ENCODE peak calls at places on chromosomes 13 and 19, in four cellular contexts. W is GM23338, D is GM20000, P is ovary. U is an unnamed sample.

GRCh38 chr19:798415-799075 is 1.3 kb downstream of the PTBP1 start:
- DNase-seq in W (no peak), D (peak; percentile 46), P (peak; percentile 50), U (peak; percentile 5)

GRCh38 chr19:1590641-1591397 is 1.8 kb downstream of the MBD3 start:
- DNase-seq in W (peak; percentile 61), D (peak; percentile 79), P (no peak), U (peak; percentile 17)

GRCh38 chr13:34911159-34911558 is 30.9 kb upstream of the NBEA start:
- DNase-seq in W (no peak), D (no peak), P (no peak), U (no peak)

GRCh38 chr19:53389591-53390377 is 5.2 kb upstream of the ZNF765 start:
- DNase-seq in W (peak; percentile 98), D (no peak), P (peak; percentile 76), U (no peak)

GRCh38 chr19:40147693-40148347 is 43.4 kb upstream of the MAP3K10 start:
- DNase-seq in W (peak; percentile 8), D (no peak), P (no peak), U (peak; percentile 57)

GRCh38 chr19:5292453-5292842 is 48.2 kb downstream of the PTPRS start:
- DNase-seq in W (no peak), D (peak; percentile 63), P (no peak), U (no peak)

GRCh38 chr19:34588249-34588648 is 88.7 kb downstream of the SCGB2B2 start:
- DNase-seq in W (no peak), D (no peak), P (no peak), U (peak; percentile 68)

GRCh38 chr13:31749929-31750328 is 10.6 kb downstream of the RXFP2 start:
- DNase-seq in W (no peak), D (no peak), P (no peak), U (no peak)